ENCODE peak calls at places on chromosomes 4 and X, in ten cellular contexts. One of them, this sample, is unnamed.

GRCh38 chr4:151091047-151091446 is 8.4 kb upstream of the RPS3A start:
- DNase-seq in astrocyte of the hippocampus: no peak
- DNase-seq in mesenchymal stem cell: no peak
- DNase-seq in left cardiac atrium: no peak
- DNase-seq in activated T-helper 1 cell treated with Interleukin-2 at 50 U/mL for 16 hours: no peak
- DNase-seq in esophagus squamous epithelium: no peak
- DNase-seq in activated CD8-positive, alpha-beta T cell treated with anti-CD3 and anti-CD28 coated beads, Interleukin-2, amount 10 ng/mL, durations not matched to agents 7 days and 5 days: no peak
- DNase-seq in EH: no peak
- DNase-seq in left ventricle myocardium inferior: no peak
- DNase-seq in T1000: no peak
- DNase-seq in this sample: no peak

GRCh38 chr4:10272511-10272910 is 155.9 kb upstream of the WDR1 start:
- DNase-seq in astrocyte of the hippocampus: no peak
- DNase-seq in mesenchymal stem cell: no peak
- DNase-seq in left cardiac atrium: no peak
- DNase-seq in activated T-helper 1 cell treated with Interleukin-2 at 50 U/mL for 16 hours: no peak
- DNase-seq in esophagus squamous epithelium: no peak
- DNase-seq in activated CD8-positive, alpha-beta T cell treated with anti-CD3 and anti-CD28 coated beads, Interleukin-2, amount 10 ng/mL, durations not matched to agents 7 days and 5 days: no peak
- DNase-seq in EH: no peak
- DNase-seq in left ventricle myocardium inferior: no peak
- DNase-seq in T1000: no peak
- DNase-seq in this sample: no peak

GRCh38 chrX:18390941-18391538 is 34.4 kb upstream of the CDKL5 start:
- DNase-seq in astrocyte of the hippocampus: peak; percentile 64
- DNase-seq in mesenchymal stem cell: peak; percentile 58
- DNase-seq in left cardiac atrium: peak; percentile 61
- DNase-seq in activated T-helper 1 cell treated with Interleukin-2 at 50 U/mL for 16 hours: peak; percentile 39
- DNase-seq in esophagus squamous epithelium: peak; percentile 2
- DNase-seq in activated CD8-positive, alpha-beta T cell treated with anti-CD3 and anti-CD28 coated beads, Interleukin-2, amount 10 ng/mL, durations not matched to agents 7 days and 5 days: peak; percentile 68
- DNase-seq in EH: peak; percentile 50
- DNase-seq in left ventricle myocardium inferior: peak; percentile 37
- DNase-seq in T1000: peak; percentile 0
- DNase-seq in this sample: peak; percentile 8

GRCh38 chr4:119517361-119518229 is 111.0 kb downstream of the PDE5A start:
- DNase-seq in astrocyte of the hippocampus: peak; percentile 26
- DNase-seq in mesenchymal stem cell: peak; percentile 77
- DNase-seq in left cardiac atrium: no peak
- DNase-seq in activated T-helper 1 cell treated with Interleukin-2 at 50 U/mL for 16 hours: no peak
- DNase-seq in esophagus squamous epithelium: no peak
- DNase-seq in activated CD8-positive, alpha-beta T cell treated with anti-CD3 and anti-CD28 coated beads, Interleukin-2, amount 10 ng/mL, durations not matched to agents 7 days and 5 days: no peak
- DNase-seq in EH: peak; percentile 97
- DNase-seq in left ventricle myocardium inferior: no peak
- DNase-seq in T1000: no peak
- DNase-seq in this sample: peak; percentile 24

GRCh38 chr4:123340381-123340701 is 56.3 kb upstream of the SPRY1 start:
- DNase-seq in astrocyte of the hippocampus: peak; percentile 74
- DNase-seq in mesenchymal stem cell: peak; percentile 85
- DNase-seq in left cardiac atrium: no peak
- DNase-seq in activated T-helper 1 cell treated with Interleukin-2 at 50 U/mL for 16 hours: no peak
- DNase-seq in esophagus squamous epithelium: no peak
- DNase-seq in activated CD8-positive, alpha-beta T cell treated with anti-CD3 and anti-CD28 coated beads, Interleukin-2, amount 10 ng/mL, durations not matched to agents 7 days and 5 days: no peak
- DNase-seq in EH: peak; percentile 79
- DNase-seq in left ventricle myocardium inferior: no peak
- DNase-seq in T1000: no peak
- DNase-seq in this sample: no peak

GRCh38 chrX:15465347-15465746 is 27.8 kb downstream of the PIR start:
- DNase-seq in astrocyte of the hippocampus: no peak
- DNase-seq in mesenchymal stem cell: no peak
- DNase-seq in left cardiac atrium: no peak
- DNase-seq in activated T-helper 1 cell treated with Interleukin-2 at 50 U/mL for 16 hours: no peak
- DNase-seq in esophagus squamous epithelium: no peak
- DNase-seq in activated CD8-positive, alpha-beta T cell treated with anti-CD3 and anti-CD28 coated beads, Interleukin-2, amount 10 ng/mL, durations not matched to agents 7 days and 5 days: no peak
- DNase-seq in EH: peak; percentile 21
- DNase-seq in left ventricle myocardium inferior: no peak
- DNase-seq in T1000: no peak
- DNase-seq in this sample: no peak

GRCh38 chrX:130885996-130886395 is 17.0 kb downstream of the ENOX2 start:
- DNase-seq in astrocyte of the hippocampus: no peak
- DNase-seq in mesenchymal stem cell: no peak
- DNase-seq in left cardiac atrium: no peak
- DNase-seq in activated T-helper 1 cell treated with Interleukin-2 at 50 U/mL for 16 hours: no peak
- DNase-seq in esophagus squamous epithelium: no peak
- DNase-seq in activated CD8-positive, alpha-beta T cell treated with anti-CD3 and anti-CD28 coated beads, Interleukin-2, amount 10 ng/mL, durations not matched to agents 7 days and 5 days: no peak
- DNase-seq in EH: no peak
- DNase-seq in left ventricle myocardium inferior: no peak
- DNase-seq in T1000: no peak
- DNase-seq in this sample: no peak

GRCh38 chr4:22019676-22020075 is 71.1 kb upstream of the KCNIP4 start:
- DNase-seq in astrocyte of the hippocampus: peak; percentile 4
- DNase-seq in mesenchymal stem cell: no peak
- DNase-seq in left cardiac atrium: no peak
- DNase-seq in activated T-helper 1 cell treated with Interleukin-2 at 50 U/mL for 16 hours: no peak
- DNase-seq in esophagus squamous epithelium: no peak
- DNase-seq in activated CD8-positive, alpha-beta T cell treated with anti-CD3 and anti-CD28 coated beads, Interleukin-2, amount 10 ng/mL, durations not matched to agents 7 days and 5 days: no peak
- DNase-seq in EH: peak; percentile 24
- DNase-seq in left ventricle myocardium inferior: no peak
- DNase-seq in T1000: no peak
- DNase-seq in this sample: peak; percentile 4

GRCh38 chr4:8905773-8906667 is 34.4 kb upstream of the HMX1 start:
- DNase-seq in astrocyte of the hippocampus: no peak
- DNase-seq in mesenchymal stem cell: no peak
- DNase-seq in left cardiac atrium: peak; percentile 14
- DNase-seq in activated T-helper 1 cell treated with Interleukin-2 at 50 U/mL for 16 hours: no peak
- DNase-seq in esophagus squamous epithelium: no peak
- DNase-seq in activated CD8-positive, alpha-beta T cell treated with anti-CD3 and anti-CD28 coated beads, Interleukin-2, amount 10 ng/mL, durations not matched to agents 7 days and 5 days: no peak
- DNase-seq in EH: no peak
- DNase-seq in left ventricle myocardium inferior: no peak
- DNase-seq in T1000: no peak
- DNase-seq in this sample: no peak

GRCh38 chr4:129532573-129532972 is 436.6 kb downstream of the C4orf33 start:
- DNase-seq in astrocyte of the hippocampus: no peak
- DNase-seq in mesenchymal stem cell: no peak
- DNase-seq in left cardiac atrium: peak; percentile 16
- DNase-seq in activated T-helper 1 cell treated with Interleukin-2 at 50 U/mL for 16 hours: no peak
- DNase-seq in esophagus squamous epithelium: no peak
- DNase-seq in activated CD8-positive, alpha-beta T cell treated with anti-CD3 and anti-CD28 coated beads, Interleukin-2, amount 10 ng/mL, durations not matched to agents 7 days and 5 days: peak; percentile 22
- DNase-seq in EH: no peak
- DNase-seq in left ventricle myocardium inferior: no peak
- DNase-seq in T1000: no peak
- DNase-seq in this sample: no peak

GRCh38 chr4:2933566-2934076 is 29.6 kb downstream of the NOP14 start:
- DNase-seq in astrocyte of the hippocampus: peak; percentile 51
- DNase-seq in mesenchymal stem cell: no peak
- DNase-seq in left cardiac atrium: no peak
- DNase-seq in activated T-helper 1 cell treated with Interleukin-2 at 50 U/mL for 16 hours: no peak
- DNase-seq in esophagus squamous epithelium: no peak
- DNase-seq in activated CD8-positive, alpha-beta T cell treated with anti-CD3 and anti-CD28 coated beads, Interleukin-2, amount 10 ng/mL, durations not matched to agents 7 days and 5 days: no peak
- DNase-seq in EH: peak; percentile 18
- DNase-seq in left ventricle myocardium inferior: peak; percentile 22
- DNase-seq in T1000: no peak
- DNase-seq in this sample: no peak

GRCh38 chr4:99683913-99684312 is 26.3 kb upstream of the C4orf54 start:
- DNase-seq in astrocyte of the hippocampus: no peak
- DNase-seq in mesenchymal stem cell: no peak
- DNase-seq in left cardiac atrium: no peak
- DNase-seq in activated T-helper 1 cell treated with Interleukin-2 at 50 U/mL for 16 hours: no peak
- DNase-seq in esophagus squamous epithelium: no peak
- DNase-seq in activated CD8-positive, alpha-beta T cell treated with anti-CD3 and anti-CD28 coated beads, Interleukin-2, amount 10 ng/mL, durations not matched to agents 7 days and 5 days: no peak
- DNase-seq in EH: no peak
- DNase-seq in left ventricle myocardium inferior: no peak
- DNase-seq in T1000: no peak
- DNase-seq in this sample: no peak

GRCh38 chr4:108794136-108794535 is 31.3 kb upstream of the ETNPPL start:
- DNase-seq in astrocyte of the hippocampus: peak; percentile 75
- DNase-seq in mesenchymal stem cell: peak; percentile 3
- DNase-seq in left cardiac atrium: no peak
- DNase-seq in activated T-helper 1 cell treated with Interleukin-2 at 50 U/mL for 16 hours: no peak
- DNase-seq in esophagus squamous epithelium: no peak
- DNase-seq in activated CD8-positive, alpha-beta T cell treated with anti-CD3 and anti-CD28 coated beads, Interleukin-2, amount 10 ng/mL, durations not matched to agents 7 days and 5 days: no peak
- DNase-seq in EH: peak; percentile 6
- DNase-seq in left ventricle myocardium inferior: no peak
- DNase-seq in T1000: no peak
- DNase-seq in this sample: no peak

GRCh38 chrX:16743604-16744325 is 24.4 kb downstream of the SYAP1 start:
- DNase-seq in astrocyte of the hippocampus: peak; percentile 92
- DNase-seq in mesenchymal stem cell: peak; percentile 55
- DNase-seq in left cardiac atrium: no peak
- DNase-seq in activated T-helper 1 cell treated with Interleukin-2 at 50 U/mL for 16 hours: no peak
- DNase-seq in esophagus squamous epithelium: no peak
- DNase-seq in activated CD8-positive, alpha-beta T cell treated with anti-CD3 and anti-CD28 coated beads, Interleukin-2, amount 10 ng/mL, durations not matched to agents 7 days and 5 days: no peak
- DNase-seq in EH: peak; percentile 62
- DNase-seq in left ventricle myocardium inferior: no peak
- DNase-seq in T1000: no peak
- DNase-seq in this sample: no peak

GRCh38 chr4:159048166-159048886 is 54.6 kb upstream of the RAPGEF2 start:
- DNase-seq in astrocyte of the hippocampus: peak; percentile 93
- DNase-seq in mesenchymal stem cell: peak; percentile 39
- DNase-seq in left cardiac atrium: peak; percentile 77
- DNase-seq in activated T-helper 1 cell treated with Interleukin-2 at 50 U/mL for 16 hours: no peak
- DNase-seq in esophagus squamous epithelium: no peak
- DNase-seq in activated CD8-positive, alpha-beta T cell treated with anti-CD3 and anti-CD28 coated beads, Interleukin-2, amount 10 ng/mL, durations not matched to agents 7 days and 5 days: no peak
- DNase-seq in EH: peak; percentile 71
- DNase-seq in left ventricle myocardium inferior: peak; percentile 69
- DNase-seq in T1000: no peak
- DNase-seq in this sample: no peak

GRCh38 chr4:173536808-173537429 is 6.9 kb upstream of the HAND2 start:
- DNase-seq in astrocyte of the hippocampus: no peak
- DNase-seq in mesenchymal stem cell: peak; percentile 83
- DNase-seq in left cardiac atrium: peak; percentile 50
- DNase-seq in activated T-helper 1 cell treated with Interleukin-2 at 50 U/mL for 16 hours: no peak
- DNase-seq in esophagus squamous epithelium: no peak
- DNase-seq in activated CD8-positive, alpha-beta T cell treated with anti-CD3 and anti-CD28 coated beads, Interleukin-2, amount 10 ng/mL, durations not matched to agents 7 days and 5 days: no peak
- DNase-seq in EH: no peak
- DNase-seq in left ventricle myocardium inferior: no peak
- DNase-seq in T1000: no peak
- DNase-seq in this sample: no peak

GRCh38 chr4:93480452-93480851 is 348.1 kb upstream of the ATOH1 start:
- DNase-seq in astrocyte of the hippocampus: no peak
- DNase-seq in mesenchymal stem cell: no peak
- DNase-seq in left cardiac atrium: no peak
- DNase-seq in activated T-helper 1 cell treated with Interleukin-2 at 50 U/mL for 16 hours: no peak
- DNase-seq in esophagus squamous epithelium: no peak
- DNase-seq in activated CD8-positive, alpha-beta T cell treated with anti-CD3 and anti-CD28 coated beads, Interleukin-2, amount 10 ng/mL, durations not matched to agents 7 days and 5 days: no peak
- DNase-seq in EH: no peak
- DNase-seq in left ventricle myocardium inferior: no peak
- DNase-seq in T1000: no peak
- DNase-seq in this sample: no peak

GRCh38 chr4:119559044-119559647 is 69.5 kb downstream of the PDE5A start:
- DNase-seq in astrocyte of the hippocampus: peak; percentile 65
- DNase-seq in mesenchymal stem cell: peak; percentile 70
- DNase-seq in left cardiac atrium: no peak
- DNase-seq in activated T-helper 1 cell treated with Interleukin-2 at 50 U/mL for 16 hours: no peak
- DNase-seq in esophagus squamous epithelium: no peak
- DNase-seq in activated CD8-positive, alpha-beta T cell treated with anti-CD3 and anti-CD28 coated beads, Interleukin-2, amount 10 ng/mL, durations not matched to agents 7 days and 5 days: no peak
- DNase-seq in EH: peak; percentile 75
- DNase-seq in left ventricle myocardium inferior: no peak
- DNase-seq in T1000: no peak
- DNase-seq in this sample: peak; percentile 24

GRCh38 chr4:118363166-118363565 is 10.4 kb upstream of the PRSS12 start:
- DNase-seq in astrocyte of the hippocampus: no peak
- DNase-seq in mesenchymal stem cell: no peak
- DNase-seq in left cardiac atrium: no peak
- DNase-seq in activated T-helper 1 cell treated with Interleukin-2 at 50 U/mL for 16 hours: no peak
- DNase-seq in esophagus squamous epithelium: no peak
- DNase-seq in activated CD8-positive, alpha-beta T cell treated with anti-CD3 and anti-CD28 coated beads, Interleukin-2, amount 10 ng/mL, durations not matched to agents 7 days and 5 days: no peak
- DNase-seq in EH: peak; percentile 46
- DNase-seq in left ventricle myocardium inferior: no peak
- DNase-seq in T1000: no peak
- DNase-seq in this sample: no peak

GRCh38 chr4:113049421-113050355 is at the start of gene ANK2:
- DNase-seq in astrocyte of the hippocampus: peak; percentile 67
- DNase-seq in mesenchymal stem cell: no peak
- DNase-seq in left cardiac atrium: peak; percentile 22
- DNase-seq in activated T-helper 1 cell treated with Interleukin-2 at 50 U/mL for 16 hours: no peak
- DNase-seq in esophagus squamous epithelium: no peak
- DNase-seq in activated CD8-positive, alpha-beta T cell treated with anti-CD3 and anti-CD28 coated beads, Interleukin-2, amount 10 ng/mL, durations not matched to agents 7 days and 5 days: no peak
- DNase-seq in EH: peak; percentile 0
- DNase-seq in left ventricle myocardium inferior: no peak
- DNase-seq in T1000: no peak
- DNase-seq in this sample: no peak

This sample was measured in HS-27A.